ENCODE peak calls at places on chromosomes 3 and 15, in nine cellular contexts. One of them, this sample, is unnamed.

GRCh38 chr3:134028486-134029255 is 1.1 kb downstream of the SLCO2A1 start:
- DNase-seq in GM23338: peak; percentile 45
- DNase-seq in foreskin fibroblast: no peak
- DNase-seq in GM12864: no peak
- DNase-seq in brain microvascular endothelial cell: no peak
- DNase-seq in GM12865: no peak
- DNase-seq in upper lobe of left lung: peak; percentile 33
- DNase-seq in AG04449: no peak
- DNase-seq in cardiac fibroblast: no peak
- DNase-seq in this sample: no peak

GRCh38 chr3:46293991-46294833 is 52.0 kb downstream of the CCR3 start:
- DNase-seq in GM23338: no peak
- DNase-seq in foreskin fibroblast: no peak
- DNase-seq in GM12864: no peak
- DNase-seq in brain microvascular endothelial cell: no peak
- DNase-seq in GM12865: peak; percentile 47
- DNase-seq in upper lobe of left lung: no peak
- DNase-seq in AG04449: no peak
- DNase-seq in cardiac fibroblast: no peak
- DNase-seq in this sample: no peak

GRCh38 chr3:177905173-177905894 is 630.9 kb upstream of the KCNMB2 start:
- DNase-seq in GM23338: no peak
- DNase-seq in foreskin fibroblast: peak; percentile 56
- DNase-seq in GM12864: no peak
- DNase-seq in brain microvascular endothelial cell: peak; percentile 83
- DNase-seq in GM12865: no peak
- DNase-seq in upper lobe of left lung: no peak
- DNase-seq in AG04449: peak; percentile 84
- DNase-seq in cardiac fibroblast: peak; percentile 93
- DNase-seq in this sample: no peak

GRCh38 chr3:30657914-30658313 is 51.5 kb downstream of the TGFBR2 start:
- DNase-seq in GM23338: no peak
- DNase-seq in foreskin fibroblast: peak; percentile 59
- DNase-seq in GM12864: no peak
- DNase-seq in brain microvascular endothelial cell: no peak
- DNase-seq in GM12865: no peak
- DNase-seq in upper lobe of left lung: no peak
- DNase-seq in AG04449: no peak
- DNase-seq in cardiac fibroblast: no peak
- DNase-seq in this sample: no peak

GRCh38 chr3:52277972-52278509 is 408 bp downstream of the WDR82 start:
- DNase-seq in GM23338: peak; percentile 62
- DNase-seq in foreskin fibroblast: no peak
- DNase-seq in GM12864: no peak
- DNase-seq in brain microvascular endothelial cell: peak; percentile 19
- DNase-seq in GM12865: peak; percentile 70
- DNase-seq in upper lobe of left lung: no peak
- DNase-seq in AG04449: no peak
- DNase-seq in cardiac fibroblast: no peak
- DNase-seq in this sample: no peak

GRCh38 chr15:101454365-101454764 is 35.1 kb downstream of the PCSK6 start:
- DNase-seq in GM23338: no peak
- DNase-seq in foreskin fibroblast: no peak
- DNase-seq in GM12864: no peak
- DNase-seq in brain microvascular endothelial cell: no peak
- DNase-seq in GM12865: no peak
- DNase-seq in upper lobe of left lung: no peak
- DNase-seq in AG04449: no peak
- DNase-seq in cardiac fibroblast: no peak
- DNase-seq in this sample: no peak

GRCh38 chr3:76490064-76490463 is 549.8 kb upstream of the ROBO2 start:
- DNase-seq in GM23338: no peak
- DNase-seq in foreskin fibroblast: no peak
- DNase-seq in GM12864: no peak
- DNase-seq in brain microvascular endothelial cell: no peak
- DNase-seq in GM12865: no peak
- DNase-seq in upper lobe of left lung: no peak
- DNase-seq in AG04449: no peak
- DNase-seq in cardiac fibroblast: no peak
- DNase-seq in this sample: no peak

GRCh38 chr15:99143655-99144610 is 39.1 kb downstream of the SYNM start:
- DNase-seq in GM23338: no peak
- DNase-seq in foreskin fibroblast: peak; percentile 85
- DNase-seq in GM12864: no peak
- DNase-seq in brain microvascular endothelial cell: no peak
- DNase-seq in GM12865: no peak
- DNase-seq in upper lobe of left lung: no peak
- DNase-seq in AG04449: no peak
- DNase-seq in cardiac fibroblast: peak; percentile 73
- DNase-seq in this sample: no peak

GRCh38 chr15:38085931-38086562 is 151.6 kb downstream of the TMCO5A start:
- DNase-seq in GM23338: no peak
- DNase-seq in foreskin fibroblast: peak; percentile 48
- DNase-seq in GM12864: no peak
- DNase-seq in brain microvascular endothelial cell: peak; percentile 41
- DNase-seq in GM12865: peak; percentile 51
- DNase-seq in upper lobe of left lung: no peak
- DNase-seq in AG04449: peak; percentile 63
- DNase-seq in cardiac fibroblast: no peak
- DNase-seq in this sample: no peak

GRCh38 chr15:41969851-41970431 is 2.4 kb downstream of the EHD4 start:
- DNase-seq in GM23338: no peak
- DNase-seq in foreskin fibroblast: no peak
- DNase-seq in GM12864: peak; percentile 74
- DNase-seq in brain microvascular endothelial cell: peak; percentile 39
- DNase-seq in GM12865: peak; percentile 91
- DNase-seq in upper lobe of left lung: no peak
- DNase-seq in AG04449: no peak
- DNase-seq in cardiac fibroblast: no peak
- DNase-seq in this sample: no peak

GRCh38 chr3:61809879-61810278 is 248.5 kb downstream of the PTPRG start:
- DNase-seq in GM23338: no peak
- DNase-seq in foreskin fibroblast: no peak
- DNase-seq in GM12864: no peak
- DNase-seq in brain microvascular endothelial cell: no peak
- DNase-seq in GM12865: no peak
- DNase-seq in upper lobe of left lung: no peak
- DNase-seq in AG04449: no peak
- DNase-seq in cardiac fibroblast: no peak
- DNase-seq in this sample: peak; percentile 62

DNA sequence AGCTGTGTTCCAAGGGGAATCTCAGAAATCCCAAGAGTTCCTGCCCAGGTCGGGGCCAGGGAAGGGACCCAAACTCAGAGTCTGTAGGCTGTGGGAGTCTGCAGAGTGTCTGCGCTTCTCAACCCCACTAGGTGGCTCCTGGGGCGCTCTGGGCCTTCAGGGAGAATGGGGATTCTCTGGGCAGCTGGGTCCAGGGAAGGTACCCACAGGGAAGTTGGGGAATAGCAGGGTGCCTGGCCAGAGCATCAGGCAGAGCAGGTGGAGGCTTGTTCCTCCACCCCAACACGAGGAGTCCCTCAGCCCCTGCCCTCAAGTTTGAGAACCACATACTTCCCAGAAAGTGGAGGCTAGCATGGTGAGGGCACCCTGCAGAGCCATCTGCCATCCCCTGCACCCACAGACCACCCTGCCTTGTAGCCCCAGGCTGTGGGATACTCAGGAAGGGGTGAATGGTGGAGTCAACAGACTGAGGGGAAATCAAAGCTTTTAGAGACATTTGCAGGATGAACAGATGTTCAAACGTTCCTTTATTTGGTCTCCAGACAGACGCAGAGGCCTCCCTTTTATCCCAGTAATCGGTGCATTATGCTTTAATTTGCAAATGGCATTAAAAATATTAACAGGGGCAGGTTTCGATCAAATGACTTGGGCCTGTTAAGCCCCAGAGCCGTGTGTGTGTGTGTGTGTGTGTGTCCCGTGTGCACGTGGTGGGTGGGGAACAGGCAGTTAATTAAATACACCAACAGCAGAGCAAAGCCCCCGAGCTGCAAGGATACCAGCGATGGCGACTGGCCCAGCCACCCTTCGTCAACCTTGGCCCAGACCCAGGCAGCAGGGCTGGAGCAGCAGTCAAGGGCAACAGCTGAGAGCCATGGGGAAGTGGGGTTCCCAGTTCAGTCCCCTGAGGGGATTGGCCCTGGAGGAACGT is 57.7 kb downstream of the DNAJB8 start:
- DNase-seq in GM23338: peak; percentile 63
- DNase-seq in foreskin fibroblast: peak; percentile 44
- DNase-seq in GM12864: no peak
- DNase-seq in brain microvascular endothelial cell: no peak
- DNase-seq in GM12865: no peak
- DNase-seq in upper lobe of left lung: no peak
- DNase-seq in AG04449: no peak
- DNase-seq in cardiac fibroblast: no peak
- DNase-seq in this sample: no peak
- TF ChIP-seq CTCF in GM23338: peak; percentile 54
- TF ChIP-seq CTCF in foreskin fibroblast: peak; percentile 36
- TF ChIP-seq CTCF in GM12864: no peak
- TF ChIP-seq CTCF in brain microvascular endothelial cell: peak; percentile 37
- TF ChIP-seq CTCF in GM12865: no peak
- TF ChIP-seq CTCF in upper lobe of left lung: no peak
- TF ChIP-seq CTCF in AG04449: peak; percentile 49
- TF ChIP-seq CTCF in cardiac fibroblast: no peak
- TF ChIP-seq CTCF in this sample: no peak

GRCh38 chr3:41489205-41489604 is 289.9 kb downstream of the CTNNB1 start:
- DNase-seq in GM23338: no peak
- DNase-seq in foreskin fibroblast: no peak
- DNase-seq in GM12864: no peak
- DNase-seq in brain microvascular endothelial cell: no peak
- DNase-seq in GM12865: no peak
- DNase-seq in upper lobe of left lung: no peak
- DNase-seq in AG04449: no peak
- DNase-seq in cardiac fibroblast: no peak
- DNase-seq in this sample: no peak

GRCh38 chr3:41488501-41488900 is 289.2 kb downstream of the CTNNB1 start:
- DNase-seq in GM23338: no peak
- DNase-seq in foreskin fibroblast: no peak
- DNase-seq in GM12864: no peak
- DNase-seq in brain microvascular endothelial cell: no peak
- DNase-seq in GM12865: peak; percentile 53
- DNase-seq in upper lobe of left lung: no peak
- DNase-seq in AG04449: no peak
- DNase-seq in cardiac fibroblast: no peak
- DNase-seq in this sample: no peak

GRCh38 chr3:41485484-41485883 is 286.2 kb downstream of the CTNNB1 start:
- DNase-seq in GM23338: no peak
- DNase-seq in foreskin fibroblast: no peak
- DNase-seq in GM12864: no peak
- DNase-seq in brain microvascular endothelial cell: no peak
- DNase-seq in GM12865: no peak
- DNase-seq in upper lobe of left lung: no peak
- DNase-seq in AG04449: no peak
- DNase-seq in cardiac fibroblast: no peak
- DNase-seq in this sample: no peak

DNA sequence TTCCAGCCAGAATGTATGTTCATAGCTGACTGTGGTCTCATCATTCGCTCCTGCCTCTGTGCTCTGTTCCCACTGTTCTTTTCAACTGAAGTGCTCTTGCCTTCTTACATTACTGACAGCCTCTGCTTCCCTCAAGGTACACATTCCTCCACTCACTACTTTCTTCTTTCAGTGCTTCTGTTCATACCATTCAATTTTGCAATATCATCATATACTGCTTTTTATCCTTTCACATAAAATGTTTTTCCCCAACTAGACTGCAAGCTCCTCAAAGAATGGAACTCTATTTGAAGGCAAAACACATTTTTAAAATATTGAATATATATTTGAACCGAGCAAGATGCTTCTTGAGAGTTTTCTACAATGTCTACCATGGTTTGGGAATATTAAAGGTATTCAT is 291.1 kb downstream of the CTNNB1 start:
- DNase-seq in GM23338: no peak
- DNase-seq in foreskin fibroblast: no peak
- DNase-seq in GM12864: no peak
- DNase-seq in brain microvascular endothelial cell: no peak
- DNase-seq in GM12865: no peak
- DNase-seq in upper lobe of left lung: no peak
- DNase-seq in AG04449: no peak
- DNase-seq in cardiac fibroblast: no peak
- DNase-seq in this sample: no peak
- H3K4me3 ChIP-seq in GM23338: no peak overlapping the region
- H3K4me3 ChIP-seq in foreskin fibroblast: no peak overlapping the region
- H3K4me3 ChIP-seq in GM12864: no peak overlapping the region
- H3K4me3 ChIP-seq in brain microvascular endothelial cell: no peak overlapping the region
- H3K4me3 ChIP-seq in GM12865: no peak overlapping the region
- H3K4me3 ChIP-seq in upper lobe of left lung: no peak overlapping the region
- H3K4me3 ChIP-seq in AG04449: no peak overlapping the region
- H3K4me3 ChIP-seq in cardiac fibroblast: no peak overlapping the region
- H3K4me3 ChIP-seq in this sample: no peak overlapping the region

DNA sequence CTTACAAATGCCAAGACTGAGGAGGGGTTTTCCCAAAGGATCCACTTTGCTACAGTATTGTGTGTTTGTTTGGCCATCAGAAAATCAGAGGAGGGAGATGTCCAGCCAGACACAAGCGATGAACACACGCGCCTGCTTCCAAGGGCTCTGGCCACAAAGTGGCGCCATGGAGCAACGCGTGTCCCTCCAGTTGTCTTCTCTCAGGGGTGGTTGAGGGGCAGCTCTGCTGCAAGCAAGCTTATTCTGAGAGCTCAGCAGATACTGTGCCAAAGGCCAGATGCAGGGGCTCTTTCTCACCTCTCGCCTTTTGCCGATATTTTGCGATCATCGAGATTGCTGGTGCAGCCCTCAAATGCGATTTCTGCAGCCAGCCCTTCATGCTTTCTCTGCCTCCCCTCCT is 88.9 kb upstream of the OSBPL11 start:
- DNase-seq in GM23338: peak; percentile 82
- DNase-seq in foreskin fibroblast: peak; percentile 28
- DNase-seq in GM12864: no peak
- DNase-seq in brain microvascular endothelial cell: no peak
- DNase-seq in GM12865: no peak
- DNase-seq in upper lobe of left lung: peak; percentile 13
- DNase-seq in AG04449: no peak
- DNase-seq in cardiac fibroblast: peak; percentile 8
- DNase-seq in this sample: no peak
- TF ChIP-seq CTCF in GM23338: peak; percentile 87
- TF ChIP-seq CTCF in foreskin fibroblast: peak; percentile 12
- TF ChIP-seq CTCF in GM12864: peak; percentile 51
- TF ChIP-seq CTCF in brain microvascular endothelial cell: peak; percentile 67
- TF ChIP-seq CTCF in GM12865: peak; percentile 30
- TF ChIP-seq CTCF in upper lobe of left lung: peak; percentile 13
- TF ChIP-seq CTCF in AG04449: no peak
- TF ChIP-seq CTCF in cardiac fibroblast: peak; percentile 40
- TF ChIP-seq CTCF in this sample: no peak

DNA sequence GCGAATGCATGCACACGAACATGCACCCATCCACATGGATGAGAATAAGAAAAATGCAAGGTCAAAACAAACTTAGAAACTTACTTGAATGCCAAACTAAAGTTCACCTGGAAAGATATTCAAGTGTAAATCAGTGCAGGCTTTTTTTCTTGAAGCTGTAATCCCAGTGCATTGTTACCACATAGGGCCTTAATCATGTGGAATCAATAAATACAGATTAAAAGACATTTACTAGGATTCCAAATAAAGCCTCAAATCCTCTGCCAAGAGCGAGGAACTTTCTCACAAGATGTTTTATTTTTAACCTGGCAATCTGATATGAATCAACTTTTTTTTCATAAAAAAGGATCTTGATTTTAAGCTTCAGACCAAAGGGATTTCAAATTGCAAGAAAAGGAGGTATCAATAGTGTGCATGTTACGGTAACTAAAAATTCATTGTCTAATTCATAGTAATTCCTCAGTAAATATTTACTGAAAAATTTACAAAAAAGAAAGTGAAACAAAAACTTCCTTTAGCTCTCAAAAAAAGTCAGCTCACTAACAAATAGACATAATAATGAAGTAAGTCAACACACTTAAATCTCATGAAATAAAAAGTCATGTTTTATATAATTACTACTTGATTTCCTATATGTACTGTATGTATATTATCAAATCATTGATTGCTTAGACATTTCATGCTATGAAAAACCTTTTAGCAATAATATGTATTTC is 978.6 kb downstream of the PLOD2 start:
- DNase-seq in GM23338: no peak
- DNase-seq in foreskin fibroblast: peak; percentile 47
- DNase-seq in GM12864: no peak
- DNase-seq in brain microvascular endothelial cell: no peak
- DNase-seq in GM12865: no peak
- DNase-seq in upper lobe of left lung: no peak
- DNase-seq in AG04449: no peak
- DNase-seq in cardiac fibroblast: peak; percentile 3
- DNase-seq in this sample: no peak
- H3K4me3 ChIP-seq in GM23338: no peak overlapping the region
- H3K4me3 ChIP-seq in foreskin fibroblast: no peak overlapping the region
- H3K4me3 ChIP-seq in GM12864: no peak overlapping the region
- H3K4me3 ChIP-seq in brain microvascular endothelial cell: no peak overlapping the region
- H3K4me3 ChIP-seq in GM12865: peak overlapping the region; percentile 35
- H3K4me3 ChIP-seq in upper lobe of left lung: no peak overlapping the region
- H3K4me3 ChIP-seq in AG04449: no peak overlapping the region
- H3K4me3 ChIP-seq in cardiac fibroblast: no peak overlapping the region
- H3K4me3 ChIP-seq in this sample: no peak overlapping the region

This sample was measured in mucosa of descending colon.